ENCODE peak calls at places on chromosome 12, in nine cellular contexts. One of them, this sample, is unnamed.

GRCh38 chr12:105573574-105573973 is 243.1 kb downstream of the C12orf75 start:
- DNase-seq in omental fat pad: no peak
- DNase-seq in progenitor cell of endocrine pancreas: no peak
- DNase-seq in nephron progenitor cell: no peak
- DNase-seq in AG09319: no peak
- DNase-seq in heart left ventricle: no peak
- DNase-seq in astrocyte of the cerebellum: no peak
- DNase-seq in GM12865: no peak
- DNase-seq in uterus: no peak
- DNase-seq in this sample: no peak

GRCh38 chr12:54522213-54522612 is 24.7 kb downstream of the NCKAP1L start:
- DNase-seq in omental fat pad: no peak
- DNase-seq in progenitor cell of endocrine pancreas: no peak
- DNase-seq in nephron progenitor cell: no peak
- DNase-seq in AG09319: no peak
- DNase-seq in heart left ventricle: no peak
- DNase-seq in astrocyte of the cerebellum: no peak
- DNase-seq in GM12865: no peak
- DNase-seq in uterus: no peak
- DNase-seq in this sample: no peak

GRCh38 chr12:58470266-58471010 is 449.9 kb downstream of the LRIG3 start:
- DNase-seq in omental fat pad: no peak
- DNase-seq in progenitor cell of endocrine pancreas: no peak
- DNase-seq in nephron progenitor cell: no peak
- DNase-seq in AG09319: no peak
- DNase-seq in heart left ventricle: no peak
- DNase-seq in astrocyte of the cerebellum: no peak
- DNase-seq in GM12865: peak; percentile 13
- DNase-seq in uterus: no peak
- DNase-seq in this sample: no peak

GRCh38 chr12:107779077-107779840 is 4.8 kb downstream of the ASCL4 start:
- DNase-seq in omental fat pad: no peak
- DNase-seq in progenitor cell of endocrine pancreas: no peak
- DNase-seq in nephron progenitor cell: no peak
- DNase-seq in AG09319: no peak
- DNase-seq in heart left ventricle: no peak
- DNase-seq in astrocyte of the cerebellum: no peak
- DNase-seq in GM12865: peak; percentile 79
- DNase-seq in uterus: no peak
- DNase-seq in this sample: no peak

GRCh38 chr12:96434107-96434506 is 33.9 kb upstream of the CDK17 start:
- DNase-seq in omental fat pad: no peak
- DNase-seq in progenitor cell of endocrine pancreas: no peak
- DNase-seq in nephron progenitor cell: no peak
- DNase-seq in AG09319: no peak
- DNase-seq in heart left ventricle: no peak
- DNase-seq in astrocyte of the cerebellum: peak; percentile 91
- DNase-seq in GM12865: peak; percentile 82
- DNase-seq in uterus: no peak
- DNase-seq in this sample: peak; percentile 63

GRCh38 chr12:93358058-93358457 is 19.7 kb upstream of the NUDT4 start:
- DNase-seq in omental fat pad: no peak
- DNase-seq in progenitor cell of endocrine pancreas: no peak
- DNase-seq in nephron progenitor cell: no peak
- DNase-seq in AG09319: no peak
- DNase-seq in heart left ventricle: no peak
- DNase-seq in astrocyte of the cerebellum: no peak
- DNase-seq in GM12865: peak; percentile 48
- DNase-seq in uterus: no peak
- DNase-seq in this sample: no peak

GRCh38 chr12:15601210-15601800 is 187.9 kb downstream of the EPS8 start:
- DNase-seq in omental fat pad: no peak
- DNase-seq in progenitor cell of endocrine pancreas: no peak
- DNase-seq in nephron progenitor cell: no peak
- DNase-seq in AG09319: no peak
- DNase-seq in heart left ventricle: no peak
- DNase-seq in astrocyte of the cerebellum: peak; percentile 15
- DNase-seq in GM12865: no peak
- DNase-seq in uterus: no peak
- DNase-seq in this sample: no peak

GRCh38 chr12:46944104-46944503 is 118.3 kb upstream of the SLC38A4 start:
- DNase-seq in omental fat pad: no peak
- DNase-seq in progenitor cell of endocrine pancreas: no peak
- DNase-seq in nephron progenitor cell: no peak
- DNase-seq in AG09319: no peak
- DNase-seq in heart left ventricle: no peak
- DNase-seq in astrocyte of the cerebellum: no peak
- DNase-seq in GM12865: no peak
- DNase-seq in uterus: no peak
- DNase-seq in this sample: peak; percentile 62

GRCh38 chr12:109130755-109131521 is 14.6 kb downstream of the ACACB start:
- DNase-seq in omental fat pad: no peak
- DNase-seq in progenitor cell of endocrine pancreas: no peak
- DNase-seq in nephron progenitor cell: peak; percentile 62
- DNase-seq in AG09319: no peak
- DNase-seq in heart left ventricle: peak; percentile 93
- DNase-seq in astrocyte of the cerebellum: no peak
- DNase-seq in GM12865: no peak
- DNase-seq in uterus: no peak
- DNase-seq in this sample: no peak

GRCh38 chr12:79329933-79330332 is 360.8 kb downstream of the PAWR start:
- DNase-seq in omental fat pad: no peak
- DNase-seq in progenitor cell of endocrine pancreas: no peak
- DNase-seq in nephron progenitor cell: no peak
- DNase-seq in AG09319: no peak
- DNase-seq in heart left ventricle: no peak
- DNase-seq in astrocyte of the cerebellum: peak; percentile 2
- DNase-seq in GM12865: no peak
- DNase-seq in uterus: no peak
- DNase-seq in this sample: no peak

GRCh38 chr12:62697893-62698292 is 231.3 kb downstream of the MON2 start:
- DNase-seq in omental fat pad: no peak
- DNase-seq in progenitor cell of endocrine pancreas: no peak
- DNase-seq in nephron progenitor cell: no peak
- DNase-seq in AG09319: no peak
- DNase-seq in heart left ventricle: no peak
- DNase-seq in astrocyte of the cerebellum: no peak
- DNase-seq in GM12865: no peak
- DNase-seq in uterus: no peak
- DNase-seq in this sample: no peak

GRCh38 chr12:69688496-69689427 is 10.3 kb downstream of the BEST3 start:
- DNase-seq in omental fat pad: peak; percentile 22
- DNase-seq in progenitor cell of endocrine pancreas: no peak
- DNase-seq in nephron progenitor cell: peak; percentile 32
- DNase-seq in AG09319: peak; percentile 53
- DNase-seq in heart left ventricle: peak; percentile 88
- DNase-seq in astrocyte of the cerebellum: peak; percentile 89
- DNase-seq in GM12865: peak; percentile 4
- DNase-seq in uterus: peak; percentile 22
- DNase-seq in this sample: peak; percentile 94

GRCh38 chr12:53677612-53678133 is 1.8 kb upstream of the ATP5MC2 start:
- DNase-seq in omental fat pad: no peak
- DNase-seq in progenitor cell of endocrine pancreas: no peak
- DNase-seq in nephron progenitor cell: no peak
- DNase-seq in AG09319: no peak
- DNase-seq in heart left ventricle: no peak
- DNase-seq in astrocyte of the cerebellum: no peak
- DNase-seq in GM12865: no peak
- DNase-seq in uterus: no peak
- DNase-seq in this sample: no peak

GRCh38 chr12:95623554-95624170 is 72.4 kb upstream of the USP44 start:
- DNase-seq in omental fat pad: peak; percentile 31
- DNase-seq in progenitor cell of endocrine pancreas: peak; percentile 14
- DNase-seq in nephron progenitor cell: peak; percentile 70
- DNase-seq in AG09319: peak; percentile 75
- DNase-seq in heart left ventricle: peak; percentile 60
- DNase-seq in astrocyte of the cerebellum: peak; percentile 92
- DNase-seq in GM12865: peak; percentile 66
- DNase-seq in uterus: peak; percentile 20
- DNase-seq in this sample: peak; percentile 82

GRCh38 chr12:50453872-50454271 is 50.9 kb upstream of the DIP2B start:
- DNase-seq in omental fat pad: no peak
- DNase-seq in progenitor cell of endocrine pancreas: no peak
- DNase-seq in nephron progenitor cell: no peak
- DNase-seq in AG09319: no peak
- DNase-seq in heart left ventricle: no peak
- DNase-seq in astrocyte of the cerebellum: peak; percentile 2
- DNase-seq in GM12865: no peak
- DNase-seq in uterus: no peak
- DNase-seq in this sample: no peak

GRCh38 chr12:48336066-48336465 is 14.7 kb downstream of the ZNF641 start:
- DNase-seq in omental fat pad: no peak
- DNase-seq in progenitor cell of endocrine pancreas: no peak
- DNase-seq in nephron progenitor cell: no peak
- DNase-seq in AG09319: no peak
- DNase-seq in heart left ventricle: no peak
- DNase-seq in astrocyte of the cerebellum: no peak
- DNase-seq in GM12865: no peak
- DNase-seq in uterus: no peak
- DNase-seq in this sample: no peak

GRCh38 chr12:69101505-69101904 is 137.9 kb upstream of the CPSF6 start:
- DNase-seq in omental fat pad: no peak
- DNase-seq in progenitor cell of endocrine pancreas: no peak
- DNase-seq in nephron progenitor cell: no peak
- DNase-seq in AG09319: peak; percentile 81
- DNase-seq in heart left ventricle: no peak
- DNase-seq in astrocyte of the cerebellum: no peak
- DNase-seq in GM12865: no peak
- DNase-seq in uterus: no peak
- DNase-seq in this sample: no peak

GRCh38 chr12:92079054-92079385 is 66.6 kb downstream of the BTG1 start:
- DNase-seq in omental fat pad: no peak
- DNase-seq in progenitor cell of endocrine pancreas: no peak
- DNase-seq in nephron progenitor cell: no peak
- DNase-seq in AG09319: no peak
- DNase-seq in heart left ventricle: no peak
- DNase-seq in astrocyte of the cerebellum: no peak
- DNase-seq in GM12865: no peak
- DNase-seq in uterus: no peak
- DNase-seq in this sample: no peak

GRCh38 chr12:46224401-46224800 is 44.4 kb downstream of the SLC38A1 start:
- DNase-seq in omental fat pad: no peak
- DNase-seq in progenitor cell of endocrine pancreas: no peak
- DNase-seq in nephron progenitor cell: no peak
- DNase-seq in AG09319: peak; percentile 86
- DNase-seq in heart left ventricle: peak; percentile 54
- DNase-seq in astrocyte of the cerebellum: peak; percentile 49
- DNase-seq in GM12865: no peak
- DNase-seq in uterus: peak; percentile 71
- DNase-seq in this sample: no peak

GRCh38 chr12:19095869-19096480 is 33.6 kb upstream of the PLEKHA5 start:
- DNase-seq in omental fat pad: no peak
- DNase-seq in progenitor cell of endocrine pancreas: no peak
- DNase-seq in nephron progenitor cell: no peak
- DNase-seq in AG09319: no peak
- DNase-seq in heart left ventricle: no peak
- DNase-seq in astrocyte of the cerebellum: no peak
- DNase-seq in GM12865: no peak
- DNase-seq in uterus: no peak
- DNase-seq in this sample: no peak

GRCh38 chr12:10618338-10618987 is 5.1 kb upstream of the MAGOHB start:
- DNase-seq in omental fat pad: no peak
- DNase-seq in progenitor cell of endocrine pancreas: no peak
- DNase-seq in nephron progenitor cell: no peak
- DNase-seq in AG09319: peak; percentile 23
- DNase-seq in heart left ventricle: no peak
- DNase-seq in astrocyte of the cerebellum: peak; percentile 31
- DNase-seq in GM12865: no peak
- DNase-seq in uterus: no peak
- DNase-seq in this sample: no peak

GRCh38 chr12:4323400-4323799 is 2.4 kb downstream of the TIGAR start:
- DNase-seq in omental fat pad: no peak
- DNase-seq in progenitor cell of endocrine pancreas: no peak
- DNase-seq in nephron progenitor cell: no peak
- DNase-seq in AG09319: no peak
- DNase-seq in heart left ventricle: no peak
- DNase-seq in astrocyte of the cerebellum: no peak
- DNase-seq in GM12865: no peak
- DNase-seq in uterus: no peak
- DNase-seq in this sample: no peak

GRCh38 chr12:74903522-74903921 is 306.1 kb downstream of the KCNC2 start:
- DNase-seq in omental fat pad: no peak
- DNase-seq in progenitor cell of endocrine pancreas: no peak
- DNase-seq in nephron progenitor cell: no peak
- DNase-seq in AG09319: no peak
- DNase-seq in heart left ventricle: no peak
- DNase-seq in astrocyte of the cerebellum: no peak
- DNase-seq in GM12865: no peak
- DNase-seq in uterus: no peak
- DNase-seq in this sample: no peak
- TF ChIP-seq CTCF in omental fat pad: no peak
- TF ChIP-seq CTCF in progenitor cell of endocrine pancreas: peak; percentile 30
- TF ChIP-seq CTCF in nephron progenitor cell: peak; percentile 27
- TF ChIP-seq CTCF in AG09319: no peak
- TF ChIP-seq CTCF in heart left ventricle: no peak
- TF ChIP-seq CTCF in astrocyte of the cerebellum: peak; percentile 23
- TF ChIP-seq CTCF in GM12865: peak; percentile 34
- TF ChIP-seq CTCF in uterus: no peak
- TF ChIP-seq CTCF in this sample: peak; percentile 42

DNA sequence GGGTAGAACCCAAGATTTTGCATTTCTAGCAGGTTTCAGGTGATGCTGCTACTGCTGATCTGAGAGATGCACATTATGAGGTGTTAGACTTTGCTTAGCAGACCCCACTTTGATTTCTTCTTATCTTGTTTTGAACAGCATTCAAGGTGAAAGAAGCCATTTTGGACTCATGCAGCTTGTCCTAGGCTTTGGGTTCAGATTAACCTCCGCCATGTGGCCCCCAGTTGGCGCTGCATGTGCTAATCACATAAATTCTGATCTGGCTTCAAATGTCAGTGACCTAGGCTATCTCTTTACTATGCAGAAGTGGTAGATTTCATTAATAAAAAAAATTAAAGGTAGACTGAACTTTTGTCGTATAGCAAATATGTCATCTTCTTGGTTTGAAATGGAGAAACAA is 89.8 kb upstream of the DYRK2 start:
- DNase-seq in omental fat pad: no peak
- DNase-seq in progenitor cell of endocrine pancreas: no peak
- DNase-seq in nephron progenitor cell: no peak
- DNase-seq in AG09319: no peak
- DNase-seq in heart left ventricle: no peak
- DNase-seq in astrocyte of the cerebellum: no peak
- DNase-seq in GM12865: no peak
- DNase-seq in uterus: no peak
- DNase-seq in this sample: no peak
- TF ChIP-seq CTCF in omental fat pad: no peak
- TF ChIP-seq CTCF in progenitor cell of endocrine pancreas: no peak
- TF ChIP-seq CTCF in nephron progenitor cell: no peak
- TF ChIP-seq CTCF in AG09319: no peak
- TF ChIP-seq CTCF in heart left ventricle: no peak
- TF ChIP-seq CTCF in astrocyte of the cerebellum: no peak
- TF ChIP-seq CTCF in GM12865: no peak
- TF ChIP-seq CTCF in uterus: no peak
- TF ChIP-seq CTCF in this sample: no peak

GRCh38 chr12:127893875-127894635 is 372.9 kb upstream of the TMEM132C start:
- DNase-seq in omental fat pad: no peak
- DNase-seq in progenitor cell of endocrine pancreas: no peak
- DNase-seq in nephron progenitor cell: peak; percentile 8
- DNase-seq in AG09319: no peak
- DNase-seq in heart left ventricle: no peak
- DNase-seq in astrocyte of the cerebellum: no peak
- DNase-seq in GM12865: peak; percentile 1
- DNase-seq in uterus: no peak
- DNase-seq in this sample: no peak
- TF ChIP-seq CTCF in omental fat pad: no peak
- TF ChIP-seq CTCF in progenitor cell of endocrine pancreas: peak; percentile 50
- TF ChIP-seq CTCF in nephron progenitor cell: peak; percentile 45
- TF ChIP-seq CTCF in AG09319: no peak
- TF ChIP-seq CTCF in heart left ventricle: peak; percentile 29
- TF ChIP-seq CTCF in astrocyte of the cerebellum: peak; percentile 50
- TF ChIP-seq CTCF in GM12865: peak; percentile 37
- TF ChIP-seq CTCF in uterus: no peak
- TF ChIP-seq CTCF in this sample: peak; percentile 67

GRCh38 chr12:64694130-64695078 is 64.8 kb downstream of the GNS start:
- DNase-seq in omental fat pad: no peak
- DNase-seq in progenitor cell of endocrine pancreas: no peak
- DNase-seq in nephron progenitor cell: no peak
- DNase-seq in AG09319: no peak
- DNase-seq in heart left ventricle: no peak
- DNase-seq in astrocyte of the cerebellum: no peak
- DNase-seq in GM12865: no peak
- DNase-seq in uterus: peak; percentile 25
- DNase-seq in this sample: no peak
- TF ChIP-seq CTCF in omental fat pad: no peak
- TF ChIP-seq CTCF in progenitor cell of endocrine pancreas: no peak
- TF ChIP-seq CTCF in nephron progenitor cell: no peak
- TF ChIP-seq CTCF in AG09319: no peak
- TF ChIP-seq CTCF in heart left ventricle: no peak
- TF ChIP-seq CTCF in astrocyte of the cerebellum: no peak
- TF ChIP-seq CTCF in GM12865: no peak
- TF ChIP-seq CTCF in uterus: no peak
- TF ChIP-seq CTCF in this sample: no peak